ENCODE peak calls at places on chromosome 13, in five cellular contexts. G is RWPE1, H is choroid plexus epithelial cell, N is HCT116, W is left ventricle myocardium inferior. B is an unnamed sample.

GRCh38 chr13:48094404-48094780 is 512 bp downstream of the MED4 start:
- DNase-seq in G (peak; percentile 23), W (no peak), N (no peak), H (peak; percentile 24), B (no peak)

GRCh38 chr13:75760182-75760981 is 124.3 kb downstream of the LMO7 start:
- DNase-seq in G (peak; percentile 68), N (peak; percentile 37), W (no peak), H (peak; percentile 45), B (peak; percentile 66)

GRCh38 chr13:112456138-112457056 is 80.2 kb downstream of the SPACA7 start:
- DNase-seq in N (no peak), H (no peak), G (no peak), W (no peak), B (no peak)

GRCh38 chr13:83352391-83352790 is 529.9 kb downstream of the SLITRK1 start:
- DNase-seq in W (no peak), N (no peak), H (peak; percentile 2), G (no peak), B (no peak)

GRCh38 chr13:42893346-42893745 is 98.7 kb downstream of the EPSTI1 start:
- DNase-seq in N (no peak), H (peak; percentile 81), G (peak; percentile 20), W (no peak), B (peak; percentile 19)

GRCh38 chr13:44543424-44543823 is 32.7 kb downstream of the TSC22D1 start:
- DNase-seq in N (no peak), G (no peak), W (no peak), H (no peak), B (no peak)

GRCh38 chr13:97346561-97347254 is 87.3 kb upstream of the RAP2A start:
- DNase-seq in W (no peak), H (no peak), N (no peak), G (no peak), B (no peak)

GRCh38 chr13:112825071-112825470 is 135.2 kb downstream of the ATP11A start:
- DNase-seq in H (no peak), W (no peak), N (no peak), G (no peak), B (no peak)

GRCh38 chr13:19836472-19836871 is 27.0 kb downstream of the ZMYM5 start:
- DNase-seq in W (no peak), N (no peak), G (no peak), H (peak; percentile 21), B (no peak)

GRCh38 chr13:113907637-113908617 is 44.1 kb upstream of the GAS6 start:
- DNase-seq in N (no peak), W (no peak), G (peak; percentile 31), H (peak; percentile 45), B (no peak)

GRCh38 chr13:31048521-31048920 is 113.2 kb downstream of the HSPH1 start:
- DNase-seq in N (no peak), H (no peak), G (no peak), W (no peak), B (no peak)

GRCh38 chr13:85864963-85865530 is 65.8 kb upstream of the SLITRK6 start:
- DNase-seq in W (no peak), G (peak; percentile 1), H (peak; percentile 66), N (peak; percentile 10), B (no peak)

GRCh38 chr13:41054919-41055619 is 6.2 kb upstream of the WBP4 start:
- DNase-seq in W (no peak), N (no peak), H (no peak), G (no peak), B (no peak)
- TF ChIP-seq CTCF in W (no peak), N (no peak), H (peak; percentile 49), G (no peak), B (no peak)

GRCh38 chr13:98447881-98448641 is 128.8 kb downstream of the STK24 start:
- DNase-seq in G (peak; percentile 21), H (peak; percentile 41), W (peak; percentile 58), N (peak; percentile 34), B (peak; percentile 44)
- TF ChIP-seq CTCF in G (peak; percentile 69), H (peak; percentile 68), W (peak; percentile 71), N (no peak), B (peak; percentile 33)

GRCh38 chr13:49214917-49215376 is 5.2 kb upstream of the MLNR start:
- DNase-seq in N (peak; percentile 19), H (peak; percentile 22), G (no peak), W (no peak), B (peak; percentile 32)
- TF ChIP-seq CTCF in N (no peak), H (peak; percentile 1), G (no peak), W (no peak), B (no peak)

GRCh38 chr13:105982219-105982618 is 553.2 kb downstream of the EFNB2 start:
- DNase-seq in N (no peak), G (no peak), H (no peak), W (no peak), B (no peak)
- TF ChIP-seq CTCF in N (no peak), G (no peak), H (peak; percentile 10), W (no peak), B (no peak)

DNA sequence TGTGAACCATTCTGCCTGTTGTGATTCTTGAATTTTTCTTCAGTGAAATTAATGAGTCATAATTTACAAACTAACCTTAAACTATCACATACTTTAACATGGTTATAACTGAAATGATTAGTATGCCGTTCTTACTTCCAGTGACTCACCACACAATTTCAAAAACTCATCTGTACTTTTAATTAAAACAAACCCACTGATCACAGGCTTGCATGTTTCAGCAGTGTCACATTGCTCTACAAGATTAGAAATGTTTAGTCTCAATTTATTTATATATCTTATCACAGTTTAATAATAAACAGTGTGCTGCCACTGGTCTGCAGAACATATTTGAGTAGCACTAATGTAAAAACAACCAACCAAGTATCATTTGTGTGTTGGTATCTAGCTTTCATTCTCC is 2227.9 kb upstream of the PCDH20 start:
- DNase-seq in G (no peak), N (no peak), W (no peak), H (no peak), B (no peak)
- TF ChIP-seq CTCF in G (no peak), N (no peak), W (no peak), H (no peak), B (no peak)

DNA sequence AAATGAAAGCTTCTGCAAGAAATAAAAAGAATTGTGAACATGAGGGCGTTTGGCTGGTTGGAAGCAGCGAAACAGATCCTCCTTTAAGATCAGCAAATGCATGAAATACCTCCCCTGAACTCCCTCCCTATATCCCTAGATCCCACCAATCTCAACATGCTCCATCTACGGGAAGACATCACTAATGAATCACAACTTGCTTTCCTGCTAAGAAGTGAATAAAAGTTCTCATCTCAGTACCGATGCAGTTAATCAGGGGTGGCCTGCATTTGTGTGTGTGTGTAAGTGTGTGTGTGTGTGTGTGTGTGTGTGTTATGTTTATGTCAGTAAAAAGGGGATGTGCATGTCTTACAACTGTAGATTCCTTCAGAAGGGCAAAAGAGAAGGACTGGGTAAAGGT is 238.7 kb downstream of the LIG4 start:
- DNase-seq in W (no peak), N (no peak), G (no peak), H (no peak), B (no peak)
- TF ChIP-seq CTCF in W (no peak), N (no peak), G (no peak), H (no peak), B (no peak)

B was measured in gastrocnemius medialis.